ENCODE peak calls at places on chromosomes 1 and 21, in seven cellular contexts. One of them, this sample, is unnamed. For H3K4me1, the result is how much of the 10 kb centered on the place peaks cover.

GRCh38 chr1:112840631-112841624 is 115.1 kb downstream of the SLC16A1 start:
- DNase-seq in kidney: no peak
- DNase-seq in CD8-positive, alpha-beta T cell: no peak
- DNase-seq in ovary: no peak
- DNase-seq in right atrium auricular region: no peak
- DNase-seq in psoas muscle: no peak
- DNase-seq in cardiac muscle cell: peak
- DNase-seq in this sample: no peak

GRCh38 chr1:214520544-214521165 is 30.7 kb downstream of the PTPN14 start:
- DNase-seq in cardiac muscle cell: no peak
- DNase-seq in ovary: no peak
- DNase-seq in psoas muscle: no peak
- DNase-seq in right atrium auricular region: no peak
- DNase-seq in kidney: no peak
- DNase-seq in CD8-positive, alpha-beta T cell: no peak
- DNase-seq in this sample: no peak

GRCh38 chr21:39065912-39066311 is 117.3 kb downstream of the PSMG1 start:
- DNase-seq in ovary: no peak
- DNase-seq in CD8-positive, alpha-beta T cell: no peak
- DNase-seq in kidney: no peak
- DNase-seq in cardiac muscle cell: no peak
- DNase-seq in right atrium auricular region: no peak
- DNase-seq in psoas muscle: no peak
- DNase-seq in this sample: no peak

GRCh38 chr21:41358193-41359166 is 3.3 kb upstream of the MX2 start:
- DNase-seq in CD8-positive, alpha-beta T cell: no peak
- DNase-seq in psoas muscle: no peak
- DNase-seq in ovary: no peak
- DNase-seq in kidney: peak
- DNase-seq in cardiac muscle cell: no peak
- DNase-seq in right atrium auricular region: no peak
- DNase-seq in this sample: no peak

GRCh38 chr1:232805269-232806070 is at the start of gene MAP10:
- DNase-seq in cardiac muscle cell: peak
- DNase-seq in CD8-positive, alpha-beta T cell: peak
- DNase-seq in right atrium auricular region: peak
- DNase-seq in kidney: peak
- DNase-seq in psoas muscle: peak
- DNase-seq in ovary: peak
- DNase-seq in this sample: peak

GRCh38 chr1:211643324-211644212 is 31.9 kb downstream of the NEK2 start:
- DNase-seq in ovary: peak
- DNase-seq in kidney: peak
- DNase-seq in cardiac muscle cell: no peak
- DNase-seq in psoas muscle: no peak
- DNase-seq in CD8-positive, alpha-beta T cell: no peak
- DNase-seq in right atrium auricular region: peak
- DNase-seq in this sample: no peak

GRCh38 chr1:11568687-11569086 is 85.5 kb downstream of the FBXO2 start:
- DNase-seq in kidney: no peak
- DNase-seq in right atrium auricular region: no peak
- DNase-seq in psoas muscle: no peak
- DNase-seq in CD8-positive, alpha-beta T cell: no peak
- DNase-seq in ovary: no peak
- DNase-seq in cardiac muscle cell: no peak
- DNase-seq in this sample: no peak

GRCh38 chr1:204255225-204255624 is 41.4 kb upstream of the GOLT1A start:
- DNase-seq in right atrium auricular region: no peak
- DNase-seq in cardiac muscle cell: no peak
- DNase-seq in CD8-positive, alpha-beta T cell: no peak
- DNase-seq in kidney: no peak
- DNase-seq in psoas muscle: no peak
- DNase-seq in ovary: no peak
- DNase-seq in this sample: no peak

GRCh38 chr1:164858233-164858632 is 299.2 kb downstream of the PBX1 start:
- DNase-seq in cardiac muscle cell: peak
- DNase-seq in ovary: no peak
- DNase-seq in psoas muscle: no peak
- DNase-seq in CD8-positive, alpha-beta T cell: no peak
- DNase-seq in right atrium auricular region: no peak
- DNase-seq in kidney: no peak
- DNase-seq in this sample: peak

GRCh38 chr1:10031461-10031860 is 1.3 kb upstream of the UBE4B start:
- DNase-seq in kidney: no peak
- DNase-seq in CD8-positive, alpha-beta T cell: no peak
- DNase-seq in psoas muscle: no peak
- DNase-seq in right atrium auricular region: no peak
- DNase-seq in ovary: no peak
- DNase-seq in cardiac muscle cell: peak
- DNase-seq in this sample: no peak

GRCh38 chr1:60970081-60970509 is 112.3 kb upstream of the NFIA start:
- DNase-seq in cardiac muscle cell: peak
- DNase-seq in psoas muscle: no peak
- DNase-seq in kidney: no peak
- DNase-seq in ovary: no peak
- DNase-seq in CD8-positive, alpha-beta T cell: no peak
- DNase-seq in right atrium auricular region: no peak
- DNase-seq in this sample: no peak

GRCh38 chr1:38045431-38046332 is 911 bp downstream of the POU3F1 start:
- DNase-seq in right atrium auricular region: no peak
- DNase-seq in cardiac muscle cell: peak
- DNase-seq in psoas muscle: peak
- DNase-seq in CD8-positive, alpha-beta T cell: no peak
- DNase-seq in kidney: peak
- DNase-seq in ovary: peak
- DNase-seq in this sample: peak

GRCh38 chr1:4611708-4612349 is 42.6 kb upstream of the AJAP1 start:
- DNase-seq in ovary: no peak
- DNase-seq in kidney: peak
- DNase-seq in psoas muscle: no peak
- DNase-seq in right atrium auricular region: no peak
- DNase-seq in CD8-positive, alpha-beta T cell: no peak
- DNase-seq in cardiac muscle cell: no peak
- DNase-seq in this sample: no peak

GRCh38 chr1:86616871-86617270 is 70.0 kb downstream of the CLCA4 start:
- DNase-seq in right atrium auricular region: no peak
- DNase-seq in CD8-positive, alpha-beta T cell: no peak
- DNase-seq in cardiac muscle cell: no peak
- DNase-seq in kidney: no peak
- DNase-seq in psoas muscle: no peak
- DNase-seq in ovary: no peak
- DNase-seq in this sample: no peak

GRCh38 chr1:163120372-163120771 is 51.2 kb downstream of the RGS4 start:
- DNase-seq in psoas muscle: no peak
- DNase-seq in ovary: no peak
- DNase-seq in cardiac muscle cell: no peak
- DNase-seq in kidney: no peak
- DNase-seq in CD8-positive, alpha-beta T cell: no peak
- DNase-seq in right atrium auricular region: no peak
- DNase-seq in this sample: no peak

GRCh38 chr1:77899647-77900320 is 11.4 kb downstream of the NEXN start:
- DNase-seq in CD8-positive, alpha-beta T cell: no peak
- DNase-seq in cardiac muscle cell: peak
- DNase-seq in ovary: no peak
- DNase-seq in kidney: no peak
- DNase-seq in right atrium auricular region: no peak
- DNase-seq in psoas muscle: no peak
- DNase-seq in this sample: no peak

GRCh38 chr1:234957330-234958065 is 171.1 kb downstream of the TOMM20 start:
- DNase-seq in ovary: no peak
- DNase-seq in kidney: no peak
- DNase-seq in CD8-positive, alpha-beta T cell: no peak
- DNase-seq in psoas muscle: no peak
- DNase-seq in right atrium auricular region: peak
- DNase-seq in cardiac muscle cell: peak
- DNase-seq in this sample: no peak

GRCh38 chr1:95033843-95034242 is 38.9 kb downstream of the ALG14 start:
- DNase-seq in psoas muscle: no peak
- DNase-seq in ovary: no peak
- DNase-seq in cardiac muscle cell: no peak
- DNase-seq in right atrium auricular region: no peak
- DNase-seq in kidney: no peak
- DNase-seq in CD8-positive, alpha-beta T cell: no peak
- DNase-seq in this sample: no peak

GRCh38 chr1:33099290-33100118 is 18.6 kb downstream of the AZIN2 start:
- DNase-seq in ovary: peak
- DNase-seq in CD8-positive, alpha-beta T cell: peak
- DNase-seq in right atrium auricular region: no peak
- DNase-seq in cardiac muscle cell: peak
- DNase-seq in kidney: peak
- DNase-seq in psoas muscle: peak
- DNase-seq in this sample: no peak

GRCh38 chr1:3642921-3643675 is 6.8 kb downstream of the WRAP73 start:
- DNase-seq in psoas muscle: no peak
- DNase-seq in CD8-positive, alpha-beta T cell: no peak
- DNase-seq in kidney: peak
- DNase-seq in cardiac muscle cell: no peak
- DNase-seq in ovary: no peak
- DNase-seq in right atrium auricular region: no peak
- DNase-seq in this sample: no peak

GRCh38 chr1:156785458-156785857 is 18.1 kb downstream of the PRCC start:
- DNase-seq in psoas muscle: no peak
- DNase-seq in CD8-positive, alpha-beta T cell: no peak
- DNase-seq in right atrium auricular region: no peak
- DNase-seq in ovary: no peak
- DNase-seq in cardiac muscle cell: no peak
- DNase-seq in kidney: no peak
- DNase-seq in this sample: no peak

GRCh38 chr1:179935909-179936496 is 18.6 kb upstream of the CEP350 start:
- DNase-seq in right atrium auricular region: no peak
- DNase-seq in kidney: no peak
- DNase-seq in psoas muscle: no peak
- DNase-seq in CD8-positive, alpha-beta T cell: no peak
- DNase-seq in cardiac muscle cell: no peak
- DNase-seq in ovary: no peak
- DNase-seq in this sample: no peak

GRCh38 chr1:93621246-93621645 is 60.4 kb downstream of the BCAR3 start:
- DNase-seq in CD8-positive, alpha-beta T cell: no peak
- DNase-seq in right atrium auricular region: no peak
- DNase-seq in kidney: no peak
- DNase-seq in ovary: no peak
- DNase-seq in psoas muscle: no peak
- DNase-seq in cardiac muscle cell: no peak
- DNase-seq in this sample: no peak
- H3K4me1 ChIP-seq in CD8-positive, alpha-beta T cell: under half
- H3K4me1 ChIP-seq in right atrium auricular region: half or more
- H3K4me1 ChIP-seq in kidney: under half
- H3K4me1 ChIP-seq in ovary: under half
- H3K4me1 ChIP-seq in psoas muscle: under half
- H3K4me1 ChIP-seq in cardiac muscle cell: under half
- H3K4me1 ChIP-seq in this sample: half or more

DNA sequence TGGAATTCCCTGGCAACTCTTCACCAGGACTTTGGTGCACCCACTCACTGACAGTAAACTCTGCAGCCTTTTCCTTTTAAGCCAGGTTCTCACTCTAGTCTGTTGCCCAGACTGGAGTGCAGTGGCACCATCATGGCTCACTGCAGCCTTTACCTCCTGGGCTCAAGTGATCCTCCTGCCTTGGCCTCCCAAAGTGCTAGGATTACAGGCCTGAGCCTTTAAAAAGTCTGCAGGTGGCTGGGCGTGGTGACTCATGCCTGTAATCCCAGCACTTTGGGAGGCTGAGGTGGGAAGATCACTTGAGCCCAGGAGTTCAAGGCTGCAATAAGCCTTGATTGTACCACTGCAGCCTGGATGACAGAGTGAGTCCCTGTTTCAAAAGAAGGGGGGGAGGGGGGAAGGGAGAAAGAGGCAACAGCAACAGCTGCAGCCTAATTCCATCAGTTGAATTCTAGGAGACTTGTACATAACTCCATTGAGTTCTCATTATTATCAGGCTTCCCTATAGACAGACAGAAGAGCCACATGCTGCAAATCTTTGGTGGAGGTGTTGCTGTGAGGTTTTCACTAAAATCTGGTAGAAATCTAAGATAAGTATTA is 8.1 kb upstream of the HNRNPR start:
- DNase-seq in kidney: no peak
- DNase-seq in ovary: no peak
- DNase-seq in CD8-positive, alpha-beta T cell: no peak
- DNase-seq in right atrium auricular region: no peak
- DNase-seq in cardiac muscle cell: no peak
- DNase-seq in psoas muscle: no peak
- DNase-seq in this sample: no peak
- H3K4me3 ChIP-seq in kidney: no peak
- H3K4me3 ChIP-seq in ovary: no peak
- H3K4me3 ChIP-seq in CD8-positive, alpha-beta T cell: no peak
- H3K4me3 ChIP-seq in right atrium auricular region: no peak
- H3K4me3 ChIP-seq in cardiac muscle cell: no peak
- H3K4me3 ChIP-seq in psoas muscle: no peak
- H3K4me3 ChIP-seq in this sample: no peak

GRCh38 chr1:53604291-53604919 is 134.6 kb downstream of the GLIS1 start:
- DNase-seq in CD8-positive, alpha-beta T cell: no peak
- DNase-seq in psoas muscle: no peak
- DNase-seq in ovary: no peak
- DNase-seq in right atrium auricular region: no peak
- DNase-seq in cardiac muscle cell: no peak
- DNase-seq in kidney: no peak
- DNase-seq in this sample: no peak
- TF ChIP-seq CTCF in CD8-positive, alpha-beta T cell: no peak
- TF ChIP-seq CTCF in psoas muscle: no peak
- TF ChIP-seq CTCF in ovary: no peak
- TF ChIP-seq CTCF in right atrium auricular region: no peak
- TF ChIP-seq CTCF in cardiac muscle cell: no peak
- TF ChIP-seq CTCF in kidney: no peak
- TF ChIP-seq CTCF in this sample: no peak

GRCh38 chr1:153395136-153395685 is 4.3 kb upstream of the S100A8 start:
- DNase-seq in right atrium auricular region: peak
- DNase-seq in ovary: no peak
- DNase-seq in CD8-positive, alpha-beta T cell: no peak
- DNase-seq in psoas muscle: peak
- DNase-seq in cardiac muscle cell: peak
- DNase-seq in kidney: no peak
- DNase-seq in this sample: no peak

GRCh38 chr1:153395776-153396175 is 4.9 kb upstream of the S100A8 start:
- DNase-seq in cardiac muscle cell: no peak
- DNase-seq in ovary: no peak
- DNase-seq in kidney: no peak
- DNase-seq in right atrium auricular region: peak
- DNase-seq in psoas muscle: no peak
- DNase-seq in CD8-positive, alpha-beta T cell: no peak
- DNase-seq in this sample: no peak

GRCh38 chr1:153397056-153397923 is 6.4 kb upstream of the S100A8 start:
- DNase-seq in kidney: no peak
- DNase-seq in ovary: no peak
- DNase-seq in right atrium auricular region: peak
- DNase-seq in CD8-positive, alpha-beta T cell: no peak
- DNase-seq in psoas muscle: no peak
- DNase-seq in cardiac muscle cell: no peak
- DNase-seq in this sample: no peak

GRCh38 chr1:153397924-153398651 is 7.2 kb upstream of the S100A8 start:
- DNase-seq in kidney: no peak
- DNase-seq in psoas muscle: no peak
- DNase-seq in CD8-positive, alpha-beta T cell: no peak
- DNase-seq in right atrium auricular region: peak
- DNase-seq in ovary: no peak
- DNase-seq in cardiac muscle cell: no peak
- DNase-seq in this sample: no peak

GRCh38 chr1:153396461-153396860 is 5.6 kb upstream of the S100A8 start:
- DNase-seq in CD8-positive, alpha-beta T cell: no peak
- DNase-seq in right atrium auricular region: peak
- DNase-seq in kidney: no peak
- DNase-seq in cardiac muscle cell: no peak
- DNase-seq in psoas muscle: no peak
- DNase-seq in ovary: no peak
- DNase-seq in this sample: no peak
- H3K4me1 ChIP-seq in CD8-positive, alpha-beta T cell: under half
- H3K4me1 ChIP-seq in right atrium auricular region: under half
- H3K4me1 ChIP-seq in kidney: under half
- H3K4me1 ChIP-seq in cardiac muscle cell: under half
- H3K4me1 ChIP-seq in psoas muscle: under half
- H3K4me1 ChIP-seq in ovary: under half
- H3K4me1 ChIP-seq in this sample: under half

This sample was measured in heart right ventricle.